ENCODE peak calls at places on chromosomes 1 and 21, in five cellular contexts. V, L, W, N and F are unnamed samples.

GRCh38 chr1:55012661-55013060 is 13.9 kb downstream of the BSND start:
- DNase-seq in W (no peak), L (no peak), N (no peak), V (no peak), F (no peak)

GRCh38 chr1:209876091-209876800 is 48.5 kb downstream of the UTP25 start:
- DNase-seq in V (no peak), W (no peak), L (no peak), N (no peak), F (no peak)

GRCh38 chr1:54064244-54064643 is 10.8 kb downstream of the TCEANC2 start:
- DNase-seq in L (no peak), V (no peak), N (no peak), W (no peak), F (no peak)

GRCh38 chr1:98327151-98327918 is 334.2 kb upstream of the SNX7 start:
- DNase-seq in V (no peak), N (no peak), W (no peak), L (no peak), F (no peak)

GRCh38 chr1:232904131-232904530 is 46.3 kb upstream of the NTPCR start:
- DNase-seq in L (no peak), N (no peak), W (no peak), V (no peak), F (no peak)

GRCh38 chr1:25523512-25523911 is 19.9 kb upstream of the LDLRAP1 start:
- DNase-seq in L (no peak), V (no peak), N (no peak), W (no peak), F (no peak)

GRCh38 chr1:201597551-201598230 is 58.8 kb downstream of the NAV1 start:
- DNase-seq in L (no peak), V (peak), W (peak), N (no peak), F (no peak)

GRCh38 chr21:41966872-41967621 is 13.2 kb upstream of the C2CD2 start:
- DNase-seq in V (peak), L (no peak), N (no peak), W (peak), F (no peak)

GRCh38 chr1:205444931-205445652 is 10.8 kb downstream of the BLACAT1 start:
- DNase-seq in V (no peak), L (peak), N (no peak), W (no peak), F (no peak)

GRCh38 chr21:33801424-33802405 is 113.9 kb downstream of the ATP5PO start:
- DNase-seq in W (no peak), N (peak), L (no peak), V (peak), F (no peak)

GRCh38 chr1:15676688-15677661 is 7.1 kb upstream of the PLEKHM2 start:
- DNase-seq in L (no peak), V (no peak), W (no peak), N (no peak), F (peak)

GRCh38 chr1:65041014-65041413 is 74.7 kb upstream of the JAK1 start:
- DNase-seq in W (no peak), V (no peak), N (no peak), L (no peak), F (no peak)

GRCh38 chr1:27473755-27474154 is 16.2 kb downstream of the WASF2 start:
- DNase-seq in L (no peak), V (no peak), N (no peak), W (no peak), F (no peak)

GRCh38 chr1:202361224-202361623 is 12.7 kb downstream of the PPP1R12B start:
- DNase-seq in L (no peak), V (no peak), N (no peak), W (no peak), F (no peak)

GRCh38 chr1:115193026-115193425 is 103.7 kb upstream of the TSPAN2 start:
- DNase-seq in N (no peak), L (no peak), W (no peak), V (no peak), F (no peak)

GRCh38 chr1:62159940-62160348 is 34.7 kb upstream of the L1TD1 start:
- DNase-seq in N (no peak), W (no peak), L (no peak), V (no peak), F (no peak)

GRCh38 chr1:44724408-44725308 is 6.3 kb downstream of the RNU5D-1 start:
- DNase-seq in L (no peak), N (no peak), W (peak), V (no peak), F (no peak)

GRCh38 chr1:44721521-44722361 is 9.2 kb downstream of the RNU5D-1 start:
- DNase-seq in V (no peak), N (peak), L (no peak), W (peak), F (peak)

GRCh38 chr1:44723064-44723463 is 7.9 kb downstream of the RNU5D-1 start:
- DNase-seq in L (no peak), W (peak), V (no peak), N (no peak), F (no peak)

GRCh38 chr1:44725309-44725698 is 5.7 kb downstream of the RNU5D-1 start:
- DNase-seq in N (no peak), L (no peak), V (no peak), W (no peak), F (no peak)

DNA sequence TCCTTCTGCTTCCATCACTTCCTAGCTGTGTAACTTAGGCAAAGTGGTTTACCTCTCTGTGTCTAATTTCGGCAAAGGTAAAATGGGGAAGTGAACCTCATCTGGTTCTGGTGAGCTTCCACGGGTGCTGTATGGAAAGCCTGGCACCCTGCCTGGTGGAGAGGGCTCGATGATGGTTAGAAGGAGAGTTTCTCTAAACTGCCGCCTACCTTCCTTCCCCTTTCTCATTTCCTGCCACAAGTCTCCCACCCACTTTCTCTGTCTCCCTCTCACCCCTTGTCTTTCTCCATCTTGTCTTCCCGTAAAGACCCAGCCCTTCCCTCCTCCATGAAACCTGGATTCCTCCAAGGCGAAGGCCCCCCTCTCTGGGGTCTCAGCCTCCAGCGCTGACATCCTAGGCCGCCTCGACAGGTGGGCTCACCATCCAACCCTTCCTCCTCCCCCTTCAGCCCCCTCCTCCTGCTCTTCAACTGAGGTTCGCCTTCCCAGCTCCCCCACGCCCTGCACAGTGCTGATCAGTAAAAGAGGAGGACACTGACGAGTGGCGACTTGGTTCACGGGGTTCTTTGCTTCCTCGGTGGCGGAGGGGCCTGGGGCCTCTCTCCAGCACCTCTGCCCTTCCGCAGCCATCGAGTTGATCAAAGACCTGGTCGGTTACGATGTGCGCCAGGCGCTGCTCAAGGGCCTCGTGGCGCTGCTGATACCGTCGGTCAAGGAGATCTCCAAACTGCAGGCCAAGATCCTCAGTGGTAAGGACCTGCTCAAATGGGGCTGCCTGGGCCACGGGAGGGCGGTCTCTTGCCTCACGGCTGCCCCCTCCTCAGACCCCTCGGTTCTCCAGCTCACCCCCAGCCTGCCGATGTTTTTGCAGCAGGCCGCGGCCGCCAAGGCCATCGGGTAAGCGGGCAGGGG is 7.2 kb downstream of the RNU5D-1 start:
- DNase-seq in W (peak), V (no peak), L (no peak), N (no peak), F (no peak)
- TF ChIP-seq POLR2A in W (no peak), V (no peak), L (no peak), N (no peak), F (no peak)

DNA sequence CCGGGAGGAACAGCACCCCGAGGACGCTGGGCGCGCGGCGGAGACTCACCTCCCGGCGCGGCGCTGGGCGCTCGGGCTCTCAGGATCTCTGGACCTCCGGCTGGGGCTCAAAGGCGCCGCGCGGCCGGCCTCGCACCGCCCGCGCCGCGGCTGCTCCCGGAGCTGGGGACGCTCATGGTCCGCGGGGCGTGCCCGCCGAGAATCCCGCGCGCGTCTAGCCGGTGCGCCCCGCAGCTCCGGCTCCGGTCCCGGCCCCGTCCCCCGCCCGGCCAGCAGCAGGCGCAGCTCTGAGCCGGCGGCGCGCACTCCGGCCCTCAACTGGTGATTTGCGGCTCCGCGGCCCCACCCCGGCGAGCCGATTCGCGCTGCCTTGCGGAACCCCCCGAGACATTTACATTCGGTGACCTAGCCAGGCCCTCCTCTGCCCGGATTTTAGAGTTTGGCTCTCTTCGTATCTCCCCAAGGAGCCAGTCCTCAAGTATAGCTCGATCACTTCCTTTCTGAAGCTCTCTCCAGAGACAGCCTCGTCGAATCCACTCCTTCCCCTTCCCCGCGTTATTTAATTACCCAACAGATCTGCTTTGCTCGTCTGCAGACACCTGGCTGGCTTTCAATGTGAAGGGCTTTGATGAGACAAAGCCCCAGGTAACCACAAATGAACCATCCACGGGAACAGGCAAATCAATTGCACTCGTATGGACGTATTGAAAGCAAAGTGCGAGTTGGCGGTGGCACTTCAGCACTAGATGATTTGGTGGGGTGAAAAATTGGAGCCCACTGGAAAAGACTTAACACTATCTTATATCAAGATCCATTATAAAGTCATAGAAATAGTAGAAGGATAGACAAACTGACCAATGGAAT is at the start of gene BCAR3:
- DNase-seq in W (peak), L (peak), V (no peak), N (no peak), F (peak)
- TF ChIP-seq POLR2A in W (peak), L (peak), V (no peak), N (peak), F (no peak)

GRCh38 chr1:32650157-32650751 is at the start of gene ZBTB8OS:
- DNase-seq in N (peak), W (peak), L (peak), V (peak), F (peak)
- TF ChIP-seq POLR2A in N (peak), W (peak), L (no peak), V (no peak), F (peak)

GRCh38 chr1:46512792-46513190 is 23.2 kb downstream of the DMBX1 start:
- DNase-seq in N (no peak), W (peak), V (no peak), L (no peak), F (no peak)

GRCh38 chr1:46510998-46511365 is 21.3 kb downstream of the DMBX1 start:
- DNase-seq in W (no peak), N (no peak), V (no peak), L (no peak), F (no peak)

GRCh38 chr1:46515576-46515975 is 25.9 kb downstream of the DMBX1 start:
- DNase-seq in N (no peak), V (no peak), L (no peak), W (peak), F (no peak)

GRCh38 chr1:46512135-46512791 is 22.6 kb downstream of the DMBX1 start:
- DNase-seq in N (no peak), W (peak), L (no peak), V (no peak), F (no peak)

GRCh38 chr1:46513536-46513935 is 23.9 kb downstream of the DMBX1 start:
- DNase-seq in N (no peak), W (peak), V (no peak), L (no peak), F (no peak)
- TF ChIP-seq POLR2A in N (no peak), W (no peak), V (no peak), L (no peak), F (no peak)

GRCh38 chr1:40690919-40691537 is 476 bp upstream of the NFYC start:
- DNase-seq in W (no peak), V (no peak), L (no peak), N (no peak), F (no peak)
- TF ChIP-seq POLR2A in W (no peak), V (no peak), L (no peak), N (no peak), F (no peak)

GRCh38 chr1:67040405-67040804 is 13.5 kb downstream of the SLC35D1 start:
- DNase-seq in L (no peak), W (no peak), N (no peak), V (no peak), F (no peak)

GRCh38 chr1:67041836-67042503 is 12.0 kb downstream of the SLC35D1 start:
- DNase-seq in V (no peak), N (no peak), L (no peak), W (no peak), F (no peak)

GRCh38 chr1:67043366-67043765 is 10.6 kb downstream of the SLC35D1 start:
- DNase-seq in V (no peak), L (no peak), W (no peak), N (no peak), F (no peak)

DNA sequence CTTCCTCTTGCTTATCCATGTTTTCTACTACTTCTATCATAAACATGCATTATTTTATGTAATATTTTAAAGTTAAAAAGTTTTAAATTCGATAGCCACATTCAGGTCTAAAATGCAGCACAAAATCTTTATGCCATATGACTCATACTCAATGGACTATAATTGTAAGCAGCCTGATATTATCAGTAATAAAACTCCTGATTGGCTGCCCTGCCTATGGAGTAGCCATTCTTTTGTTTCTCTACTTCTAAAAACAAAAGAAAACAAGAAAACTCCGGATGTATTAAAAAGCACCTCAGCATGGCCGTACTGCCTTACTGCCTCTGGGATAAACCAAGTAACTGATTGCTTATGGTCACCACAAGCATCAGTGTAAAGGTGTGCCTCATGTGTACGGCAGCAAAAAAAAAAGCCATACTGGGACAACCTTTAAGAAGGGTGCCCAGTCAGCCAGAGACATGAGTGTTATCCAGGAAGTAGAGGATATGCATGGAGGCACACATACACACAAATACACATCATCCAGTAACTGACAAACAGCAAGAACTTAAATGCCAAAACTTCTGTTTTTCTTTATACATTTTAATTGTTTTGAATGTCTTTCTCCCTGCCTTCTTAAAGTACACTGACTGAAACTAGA is 9.2 kb downstream of the SLC35D1 start:
- DNase-seq in W (no peak), V (no peak), N (no peak), L (no peak), F (no peak)
- TF ChIP-seq POLR2A in W (no peak), V (no peak), N (no peak), L (no peak), F (no peak)

GRCh38 chr1:1471389-1472045 is at the start of gene ATAD3B:
- DNase-seq in L (peak), W (peak), N (peak), V (peak), F (peak)
- TF ChIP-seq POLR2A in L (peak), W (no peak), N (peak), V (no peak), F (peak)